ENCODE peak calls at places on chromosome 19, in seven cellular contexts. Y, E, G, L, W, Z and Q are unnamed samples.
A peak's percentile ranks its signal among the peaks of the same experiment; 100 is the strongest.

GRCh38 chr19:1362385-1363257 is 21.1 kb upstream of the NDUFS7 start:
- DNase-seq in Z (no peak), L (no peak), G (no peak), Y (no peak), W (no peak), E (no peak), Q (no peak)

GRCh38 chr19:36973021-36973843 is 57.1 kb downstream of the ZNF568 start:
- DNase-seq in Z (peak; percentile 17), Y (no peak), W (no peak), L (peak; percentile 9), G (peak; percentile 97), E (no peak), Q (peak; percentile 86)

GRCh38 chr19:6668696-6669095 is 1.3 kb downstream of the TNFSF14 start:
- DNase-seq in L (no peak), E (no peak), Z (no peak), G (no peak), Y (no peak), W (no peak), Q (no peak)

GRCh38 chr19:45215391-45216191 is 29.6 kb downstream of the EXOC3L2 start:
- DNase-seq in W (no peak), E (no peak), Y (peak; percentile 72), L (no peak), Z (no peak), G (peak; percentile 72), Q (no peak)

GRCh38 chr19:2260341-2260751 is 4.1 kb upstream of the JSRP1 start:
- DNase-seq in L (no peak), E (no peak), W (no peak), Y (no peak), Z (no peak), G (no peak), Q (no peak)

GRCh38 chr19:7748756-7749155 is 1.4 kb upstream of the CD209 start:
- DNase-seq in Y (peak; percentile 60), W (peak; percentile 14), G (no peak), L (no peak), Z (no peak), E (peak; percentile 50), Q (peak; percentile 43)

GRCh38 chr19:50419580-50420035 is 870 bp downstream of the SPIB start:
- DNase-seq in L (no peak), Z (no peak), G (no peak), E (no peak), Y (peak; percentile 75), W (no peak), Q (no peak)

GRCh38 chr19:46932346-46932745 is 71.5 kb downstream of the ARHGAP35 start:
- DNase-seq in W (no peak), Z (no peak), L (no peak), G (no peak), E (no peak), Y (no peak), Q (no peak)

GRCh38 chr19:10226376-10227214 is 4.5 kb downstream of the S1PR2 start:
- DNase-seq in W (no peak), L (no peak), G (peak; percentile 92), E (no peak), Z (no peak), Y (no peak), Q (no peak)

GRCh38 chr19:50979758-50980157 is 4.0 kb downstream of the KLK7 start:
- DNase-seq in G (no peak), E (no peak), L (no peak), W (no peak), Y (no peak), Z (no peak), Q (no peak)

GRCh38 chr19:43433689-43434088 is 19.0 kb downstream of the TEX101 start:
- DNase-seq in W (no peak), Y (no peak), L (no peak), Z (no peak), G (no peak), E (no peak), Q (no peak)

GRCh38 chr19:28486934-28487333 is 726.0 kb downstream of the UQCRFS1 start:
- DNase-seq in E (no peak), Y (no peak), L (no peak), Z (no peak), G (no peak), W (no peak), Q (no peak)

GRCh38 chr19:8491574-8491973 is 10.9 kb downstream of the PRAM1 start:
- DNase-seq in E (no peak), L (no peak), Z (no peak), Y (no peak), G (no peak), W (no peak), Q (no peak)

GRCh38 chr19:1790054-1790762 is 21.9 kb downstream of the ATP8B3 start:
- DNase-seq in Z (no peak), L (no peak), W (no peak), Y (no peak), G (no peak), E (no peak), Q (no peak)

GRCh38 chr19:35281303-35281702 is 1.0 kb upstream of the HAMP start:
- DNase-seq in Z (no peak), W (no peak), E (no peak), Y (no peak), G (no peak), L (no peak), Q (no peak)

GRCh38 chr19:58586131-58586765 is 13.1 kb upstream of the MZF1 start:
- DNase-seq in W (no peak), L (no peak), Z (no peak), Y (no peak), G (no peak), E (no peak), Q (no peak)

GRCh38 chr19:14081797-14082674 is 3.5 kb downstream of the C19orf67 start:
- DNase-seq in Y (no peak), Z (no peak), E (no peak), L (peak; percentile 44), G (no peak), W (no peak), Q (no peak)

GRCh38 chr19:22607653-22608430 is 26.3 kb upstream of the ZNF492 start:
- DNase-seq in W (no peak), Z (no peak), E (no peak), G (no peak), L (no peak), Y (no peak), Q (no peak)

GRCh38 chr19:39840492-39840891 is 5.7 kb downstream of the FBL start:
- DNase-seq in G (no peak), Z (no peak), W (no peak), E (no peak), Y (no peak), L (no peak), Q (no peak)

GRCh38 chr19:49767380-49767779 is 579 bp downstream of the AP2A1 start:
- DNase-seq in G (no peak), E (no peak), Y (no peak), W (no peak), Z (no peak), L (no peak), Q (no peak)

GRCh38 chr19:38263696-38264485 is 482 bp upstream of the SPINT2 start:
- DNase-seq in Z (no peak), L (no peak), G (peak; percentile 44), Y (no peak), E (peak; percentile 83), W (peak; percentile 35), Q (peak; percentile 96)
- TF ChIP-seq JUND in Z (no peak), L (no peak), G (no peak), Y (no peak), E (no peak), W (no peak), Q (no peak)

GRCh38 chr19:54320271-54320670 is 7.3 kb upstream of the LILRA5 start:
- DNase-seq in E (no peak), G (no peak), Z (no peak), L (no peak), W (no peak), Y (no peak), Q (no peak)

GRCh38 chr19:54329476-54330165 is 9.3 kb downstream of the LILRA4 start:
- DNase-seq in Z (no peak), Y (no peak), G (no peak), W (no peak), L (no peak), E (no peak), Q (no peak)

GRCh38 chr19:54325631-54326030 is 12.7 kb upstream of the LILRA5 start:
- DNase-seq in E (no peak), Y (no peak), G (no peak), W (no peak), L (no peak), Z (no peak), Q (no peak)

GRCh38 chr19:54324071-54324470 is 11.1 kb upstream of the LILRA5 start:
- DNase-seq in Y (no peak), G (no peak), L (no peak), W (no peak), E (no peak), Z (no peak), Q (no peak)

DNA sequence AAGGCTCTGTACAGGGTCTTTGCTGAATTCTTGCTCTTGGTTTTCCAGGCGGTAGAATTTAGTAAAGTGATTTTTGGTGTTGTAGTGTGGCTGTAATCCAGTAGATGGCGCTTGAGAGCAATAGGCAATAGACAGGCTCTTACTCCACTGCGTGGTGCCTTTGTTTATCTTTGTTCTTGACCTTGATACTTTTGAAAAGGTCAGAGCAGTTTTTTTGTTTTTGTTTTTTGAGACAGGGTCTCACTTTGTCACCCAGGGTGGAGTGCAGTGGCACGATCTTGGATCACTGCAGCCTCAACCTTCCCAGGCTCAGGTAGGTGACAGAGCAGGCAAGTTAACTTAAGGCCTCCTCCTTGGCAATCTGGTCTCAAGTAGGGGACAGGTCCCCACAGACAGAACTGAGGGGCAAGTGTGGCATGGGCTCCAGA is 12.2 kb upstream of the LILRA5 start:
- DNase-seq in Y (peak; percentile 65), L (peak; percentile 58), W (peak; percentile 30), G (peak; percentile 59), E (peak; percentile 31), Z (no peak), Q (no peak)
- TF ChIP-seq JUND in Y (no peak), L (no peak), W (no peak), G (no peak), E (no peak), Z (no peak), Q (no peak)

GRCh38 chr19:29660835-29661234 is 4.4 kb upstream of the PLEKHF1 start:
- DNase-seq in G (no peak), L (peak; percentile 72), E (no peak), Y (no peak), Z (no peak), W (no peak), Q (no peak)

GRCh38 chr19:29662278-29662603 is 3.0 kb upstream of the PLEKHF1 start:
- DNase-seq in L (no peak), Y (no peak), E (no peak), G (no peak), W (no peak), Z (no peak), Q (no peak)

GRCh38 chr19:29663861-29664752 is 1.2 kb upstream of the PLEKHF1 start:
- DNase-seq in W (no peak), L (no peak), Z (no peak), G (no peak), Y (no peak), E (no peak), Q (no peak)

GRCh38 chr19:29664753-29665214 is 477 bp upstream of the PLEKHF1 start:
- DNase-seq in G (no peak), W (no peak), Z (no peak), L (no peak), Y (no peak), E (no peak), Q (no peak)

GRCh38 chr19:29662604-29663404 is 2.5 kb upstream of the PLEKHF1 start:
- DNase-seq in E (no peak), G (no peak), L (peak; percentile 69), W (no peak), Z (no peak), Y (no peak), Q (no peak)
- TF ChIP-seq JUND in E (peak; percentile 77), G (peak; percentile 68), L (peak; percentile 74), W (no peak), Z (no peak), Y (no peak), Q (no peak)

GRCh38 chr19:16043156-16043757 is 33.0 kb upstream of the TPM4 start:
- DNase-seq in G (no peak), L (no peak), Y (no peak), Z (no peak), E (no peak), W (no peak), Q (no peak)
- TF ChIP-seq JUND in G (no peak), L (no peak), Y (no peak), Z (no peak), E (no peak), W (no peak), Q (no peak)